ENCODE peak calls at places on chromosome 16, in ten cellular contexts. A, Q, X, R, D, M, L, I, C and K are unnamed samples.

GRCh38 chr16:30619643-30620042 is 9.5 kb upstream of the ZNF689 start:
- DNase-seq in A (no peak), Q (no peak), X (no peak), R (no peak), D (no peak), M (no peak), L (no peak), I (no peak), C (no peak), K (no peak)

GRCh38 chr16:24540575-24541240 is 1.3 kb downstream of the RBBP6 start:
- DNase-seq in A (no peak), Q (no peak), X (no peak), R (no peak), D (no peak), M (no peak), L (peak; percentile 34), I (no peak), C (peak; percentile 11), K (no peak)

GRCh38 chr16:6377956-6378355 is 954.7 kb upstream of the RBFOX1 start:
- DNase-seq in A (no peak), Q (no peak), X (no peak), R (no peak), D (no peak), M (no peak), L (no peak), I (no peak), C (no peak), K (no peak)

GRCh38 chr16:28105954-28106353 is 42.4 kb upstream of the GSG1L start:
- DNase-seq in A (no peak), Q (no peak), X (no peak), R (no peak), D (no peak), M (no peak), L (no peak), I (no peak), C (no peak), K (no peak)

GRCh38 chr16:3413730-3414379 is 12.8 kb downstream of the ZNF174 start:
- DNase-seq in A (no peak), Q (no peak), X (no peak), R (no peak), D (no peak), M (no peak), L (no peak), I (no peak), C (no peak), K (no peak)

GRCh38 chr16:76926595-76926994 is 264.4 kb upstream of the MON1B start:
- DNase-seq in A (no peak), Q (no peak), X (no peak), R (no peak), D (no peak), M (no peak), L (no peak), I (no peak), C (no peak), K (no peak)

GRCh38 chr16:72284042-72284789 is 112.3 kb upstream of the PMFBP1 start:
- DNase-seq in A (no peak), Q (no peak), X (no peak), R (no peak), D (no peak), M (no peak), L (no peak), I (no peak), C (no peak), K (no peak)

GRCh38 chr16:29825145-29826044 is 5.1 kb downstream of the MVP start:
- DNase-seq in A (peak; percentile 66), Q (peak; percentile 28), X (no peak), R (peak; percentile 73), D (peak; percentile 93), M (no peak), L (peak; percentile 47), I (peak; percentile 82), C (peak; percentile 75), K (no peak)

GRCh38 chr16:88341551-88342290 is 41.0 kb upstream of the ZNF469 start:
- DNase-seq in A (peak; percentile 5), Q (no peak), X (no peak), R (peak; percentile 34), D (no peak), M (no peak), L (no peak), I (peak; percentile 66), C (no peak), K (no peak)

GRCh38 chr16:19831678-19832077 is 53.0 kb downstream of the GPRC5B start:
- DNase-seq in A (no peak), Q (no peak), X (no peak), R (no peak), D (peak; percentile 81), M (no peak), L (peak; percentile 21), I (no peak), C (peak; percentile 65), K (no peak)

GRCh38 chr16:84985079-84986065 is 26.0 kb downstream of the ZDHHC7 start:
- DNase-seq in A (peak; percentile 46), Q (no peak), X (no peak), R (no peak), D (peak; percentile 94), M (no peak), L (peak; percentile 69), I (peak; percentile 54), C (peak; percentile 71), K (no peak)

GRCh38 chr16:9703731-9704130 is 478.5 kb downstream of the GRIN2A start:
- DNase-seq in A (no peak), Q (no peak), X (no peak), R (no peak), D (no peak), M (no peak), L (no peak), I (no peak), C (no peak), K (no peak)

GRCh38 chr16:11755022-11755760 is 12.5 kb upstream of the TXNDC11 start:
- DNase-seq in A (no peak), Q (no peak), X (no peak), R (no peak), D (no peak), M (no peak), L (no peak), I (no peak), C (no peak), K (no peak)